ENCODE peak calls at places on chromosomes 12 and 14, in eight cellular contexts. L is lower lobe of right lung; Q is fibroblast of pulmonary artery; N is CD8-positive, alpha-beta T cell; Y is SK-N-SH; J is thoracic aorta; W is right atrium auricular region; T is colonic mucosa. U is an unnamed sample.
A peak's percentile ranks its signal among the peaks of the same experiment; 100 is the strongest.

GRCh38 chr12:54680374-54680773 is 32.2 kb upstream of the DCD start:
- DNase-seq in L (no peak), Q (peak; percentile 11), N (no peak), Y (peak; percentile 10), J (no peak), W (no peak), T (peak; percentile 23), U (peak; percentile 96)

GRCh38 chr14:23154876-23155587 is 28.4 kb downstream of the SLC7A8 start:
- DNase-seq in L (peak; percentile 75), Q (peak; percentile 97), N (no peak), Y (no peak), J (peak; percentile 75), W (peak; percentile 91), T (peak; percentile 54), U (peak; percentile 80)

GRCh38 chr14:105021656-105022275 is 883 bp upstream of the CDCA4 start:
- DNase-seq in L (peak; percentile 63), Q (peak; percentile 37), N (peak; percentile 31), Y (peak; percentile 62), J (no peak), W (no peak), T (peak; percentile 66), U (peak; percentile 85)

GRCh38 chr14:103546651-103547454 is 15.6 kb downstream of the BAG5 start:
- DNase-seq in L (peak; percentile 84), Q (peak; percentile 56), N (peak; percentile 80), Y (peak; percentile 94), J (no peak), W (no peak), T (peak; percentile 83), U (peak; percentile 96)

GRCh38 chr12:121803861-121804416 is at the start of gene SETD1B:
- DNase-seq in L (peak; percentile 77), Q (peak; percentile 64), N (peak; percentile 54), Y (peak; percentile 65), J (no peak), W (no peak), T (peak; percentile 64), U (peak; percentile 88)

GRCh38 chr12:15278816-15279658 is 43.3 kb upstream of the PTPRO start:
- DNase-seq in L (peak; percentile 89), Q (peak; percentile 81), N (no peak), Y (peak; percentile 63), J (peak; percentile 79), W (peak; percentile 77), T (peak; percentile 33), U (no peak)

GRCh38 chr12:50252977-50253376 is 30.3 kb downstream of the LIMA1 start:
- DNase-seq in L (no peak), Q (no peak), N (no peak), Y (no peak), J (no peak), W (no peak), T (no peak), U (no peak)

GRCh38 chr12:54592316-54592715 is 3.9 kb upstream of the PPP1R1A start:
- DNase-seq in L (no peak), Q (no peak), N (no peak), Y (no peak), J (no peak), W (no peak), T (no peak), U (no peak)

GRCh38 chr12:46219892-46220655 is 48.8 kb downstream of the SLC38A1 start:
- DNase-seq in L (no peak), Q (peak; percentile 95), N (peak; percentile 74), Y (no peak), J (no peak), W (no peak), T (no peak), U (no peak)

GRCh38 chr14:22842211-22843122 is 6.1 kb downstream of the MMP14 start:
- DNase-seq in L (peak; percentile 36), Q (no peak), N (no peak), Y (no peak), J (no peak), W (no peak), T (no peak), U (no peak)

GRCh38 chr12:33596814-33597213 is 157.2 kb upstream of the SYT10 start:
- DNase-seq in L (no peak), Q (no peak), N (no peak), Y (no peak), J (no peak), W (no peak), T (no peak), U (no peak)

GRCh38 chr12:6613015-6613775 is 6.0 kb upstream of the CHD4 start:
- DNase-seq in L (peak; percentile 86), Q (peak; percentile 67), N (peak; percentile 44), Y (peak; percentile 72), J (peak; percentile 69), W (peak; percentile 76), T (peak; percentile 83), U (peak; percentile 79)
- TF ChIP-seq CTCF in L (no peak), Q (no peak), N (no peak), Y (no peak), J (peak; percentile 8), W (no peak), T (no peak), U (peak; percentile 9)

DNA sequence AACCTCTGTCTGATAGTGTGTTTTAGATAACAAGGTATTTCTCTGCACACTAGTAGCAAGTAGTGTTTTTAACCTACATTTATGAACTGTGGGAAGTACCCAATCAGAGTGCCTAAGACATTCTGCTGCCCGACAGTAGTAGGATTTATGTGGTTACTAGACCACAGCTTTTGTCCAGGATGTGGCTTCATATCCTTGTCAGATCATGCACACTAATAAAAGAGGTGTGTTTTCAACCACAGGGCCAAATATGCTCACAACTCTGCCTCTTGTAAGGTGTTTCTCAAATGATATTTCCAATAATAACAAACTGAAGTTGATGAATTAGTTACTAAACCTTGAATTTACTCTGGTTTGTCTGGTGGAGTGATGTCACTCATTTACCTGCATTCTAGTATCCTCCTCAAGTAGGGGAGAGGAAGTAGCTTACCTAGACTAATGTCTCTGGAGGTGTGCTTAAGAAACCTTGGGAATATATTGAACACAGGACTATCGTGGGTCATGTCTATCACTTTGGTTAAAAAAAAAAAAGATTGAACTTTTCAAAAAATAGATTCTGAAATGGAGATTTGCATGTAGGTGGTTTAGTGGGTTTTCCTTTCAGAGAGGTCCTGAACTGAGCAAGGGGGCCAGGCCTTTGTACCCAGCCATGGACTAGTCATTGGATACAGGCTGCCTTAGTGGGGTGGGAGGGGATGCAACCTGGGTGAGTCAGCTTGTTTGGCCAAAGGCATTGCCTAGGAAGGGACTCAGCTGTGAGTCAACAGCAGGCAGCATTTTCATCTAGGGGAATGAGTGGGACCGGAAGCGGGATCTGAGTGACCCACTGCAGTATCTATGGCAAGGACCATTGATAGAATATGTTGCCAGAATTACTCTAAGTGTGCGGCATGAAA is 14.1 kb downstream of the FBXW8 start:
- DNase-seq in L (no peak), Q (peak; percentile 62), N (peak; percentile 43), Y (no peak), J (no peak), W (no peak), T (no peak), U (peak; percentile 73)
- H3K4me3 ChIP-seq in L (no peak overlapping the region), Q (no peak overlapping the region), N (peak overlapping the region; percentile 13), Y (no peak overlapping the region), J (no peak overlapping the region), W (no peak overlapping the region), T (no peak overlapping the region), U (no peak overlapping the region)

GRCh38 chr12:67391656-67392055 is 122.5 kb downstream of the CAND1 start:
- DNase-seq in L (no peak), Q (no peak), N (no peak), Y (no peak), J (no peak), W (no peak), T (no peak), U (no peak)

GRCh38 chr12:67391034-67391433 is 121.9 kb downstream of the CAND1 start:
- DNase-seq in L (no peak), Q (no peak), N (no peak), Y (no peak), J (no peak), W (no peak), T (no peak), U (no peak)

GRCh38 chr12:67394600-67394999 is 125.4 kb downstream of the CAND1 start:
- DNase-seq in L (no peak), Q (peak; percentile 59), N (no peak), Y (no peak), J (peak; percentile 9), W (peak; percentile 83), T (no peak), U (peak; percentile 58)
- TF ChIP-seq CTCF in L (no peak), Q (peak; percentile 28), N (no peak), Y (no peak), J (no peak), W (no peak), T (no peak), U (peak; percentile 32)

DNA sequence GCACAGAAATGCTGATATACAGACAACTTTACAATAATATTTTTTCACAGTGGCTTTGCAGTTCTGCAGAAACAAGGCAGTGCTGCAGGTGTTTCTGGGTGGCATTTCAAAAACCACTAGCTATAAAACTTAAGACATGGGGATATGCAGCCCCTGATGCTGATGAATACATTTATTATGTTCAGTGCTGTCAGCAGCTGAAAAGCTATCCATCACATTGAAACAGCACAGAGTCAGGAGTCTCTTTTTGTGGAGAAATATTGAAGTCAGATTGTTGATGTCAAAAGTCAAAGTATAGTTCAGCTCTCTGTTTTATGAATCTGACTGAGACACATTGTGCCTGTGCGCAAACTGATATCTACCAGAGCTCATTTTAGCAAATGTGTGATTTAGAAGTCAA is 467.7 kb downstream of the PRKD1 start:
- DNase-seq in L (no peak), Q (no peak), N (no peak), Y (no peak), J (no peak), W (no peak), T (no peak), U (no peak)
- H3K4me3 ChIP-seq in L (no peak overlapping the region), Q (no peak overlapping the region), N (no peak overlapping the region), Y (no peak overlapping the region), J (no peak overlapping the region), W (no peak overlapping the region), T (no peak overlapping the region), U (no peak overlapping the region)

GRCh38 chr12:132489602-132490239 is at the start of gene FBRSL1:
- DNase-seq in L (peak; percentile 94), Q (peak; percentile 87), N (peak; percentile 91), Y (peak; percentile 100), J (peak; percentile 59), W (peak; percentile 92), T (peak; percentile 95), U (peak; percentile 99)
- TF ChIP-seq CTCF in L (no peak), Q (no peak), N (no peak), Y (no peak), J (no peak), W (no peak), T (no peak), U (no peak)

GRCh38 chr14:96364911-96365310 is 1.6 kb downstream of the GSKIP start:
- DNase-seq in L (no peak), Q (no peak), N (no peak), Y (no peak), J (no peak), W (no peak), T (no peak), U (no peak)
- H3K4me3 ChIP-seq in L (no peak overlapping the region), Q (no peak overlapping the region), N (no peak overlapping the region), Y (peak overlapping the region; percentile 98), J (no peak overlapping the region), W (no peak overlapping the region), T (peak overlapping the region; percentile 78), U (peak overlapping the region; percentile 97)